ENCODE peak calls at places on chromosomes 6 and 20, in eight cellular contexts. J, E, K, U, W, A, R and C are unnamed samples. For H3K36me3, the result is how much of the 10 kb centered on the place peaks cover.

GRCh38 chr20:34362502-34363061 is 491 bp upstream of the ITCH start:
- DNase-seq in J (no peak), R (no peak), E (no peak), W (no peak), K (no peak), A (no peak), U (no peak), C (no peak)

GRCh38 chr6:129633529-129633928 is 76.4 kb downstream of the ARHGAP18 start:
- DNase-seq in J (no peak), R (no peak), W (no peak), A (no peak), U (no peak), E (no peak), K (no peak), C (no peak)

GRCh38 chr6:94278146-94278545 is 858.8 kb upstream of the EPHA7 start:
- DNase-seq in A (no peak), E (no peak), R (no peak), K (no peak), J (no peak), W (no peak), U (no peak), C (no peak)

GRCh38 chr6:134317471-134318131 is at the start of gene SGK1:
- DNase-seq in R (peak), W (no peak), U (peak), J (peak), A (no peak), K (no peak), E (peak), C (no peak)

GRCh38 chr6:30761791-30762429 is 17.6 kb upstream of the IER3 start:
- DNase-seq in R (no peak), W (no peak), E (no peak), J (no peak), K (no peak), U (no peak), A (no peak), C (no peak)

GRCh38 chr20:16761305-16761829 is 13.2 kb downstream of the OTOR start:
- DNase-seq in U (peak), E (peak), W (peak), A (no peak), J (peak), K (no peak), R (peak), C (peak)

GRCh38 chr20:58818585-58819285 is 32.0 kb downstream of the GNAS-AS1 start:
- DNase-seq in K (no peak), A (no peak), E (no peak), U (peak), R (no peak), W (no peak), J (peak), C (peak)

GRCh38 chr20:58310291-58310782 is 822 bp downstream of the RAB22A start:
- DNase-seq in A (no peak), J (peak), U (peak), K (no peak), W (no peak), R (peak), E (no peak), C (no peak)

GRCh38 chr6:24357336-24358218 is at the start of gene DCDC2:
- DNase-seq in K (peak), J (no peak), E (no peak), A (no peak), U (peak), W (peak), R (peak), C (peak)

GRCh38 chr6:97524846-97525245 is 241.8 kb upstream of the MMS22L start:
- DNase-seq in W (no peak), K (no peak), R (peak), E (no peak), A (no peak), U (peak), J (no peak), C (no peak)

GRCh38 chr6:64890609-64891008 is 816.4 kb downstream of the EYS start:
- DNase-seq in E (no peak), R (no peak), J (peak), U (no peak), K (no peak), A (no peak), W (no peak), C (no peak)

GRCh38 chr6:46220351-46221220 is 49.8 kb upstream of the ENPP5 start:
- DNase-seq in U (no peak), A (no peak), W (no peak), E (no peak), J (no peak), K (no peak), R (no peak), C (no peak)

GRCh38 chr6:33813960-33814662 is 10.3 kb upstream of the MLN start:
- DNase-seq in U (no peak), J (no peak), W (no peak), K (peak), R (no peak), E (no peak), A (no peak), C (no peak)

GRCh38 chr6:24307881-24308280 is 50.0 kb downstream of the DCDC2 start:
- DNase-seq in E (no peak), K (no peak), U (no peak), W (no peak), R (no peak), J (no peak), A (no peak), C (no peak)

GRCh38 chr20:54199721-54200176 is 8.1 kb upstream of the PFDN4 start:
- DNase-seq in W (peak), E (peak), A (peak), R (peak), K (peak), J (peak), U (peak), C (no peak)

GRCh38 chr6:11815231-11815630 is 36.6 kb upstream of the ADTRP start:
- DNase-seq in W (no peak), U (no peak), R (no peak), A (no peak), J (peak), K (no peak), E (no peak), C (peak)

GRCh38 chr20:53847843-53848185 is 222.6 kb downstream of the BCAS1 start:
- DNase-seq in R (no peak), U (no peak), W (no peak), E (no peak), A (no peak), K (no peak), J (no peak), C (no peak)

GRCh38 chr20:64191002-64191401 is 26.8 kb downstream of the MYT1 start:
- DNase-seq in J (no peak), W (no peak), A (no peak), K (no peak), E (no peak), U (no peak), R (no peak), C (no peak)

GRCh38 chr20:53208110-53208908 is 236.2 kb downstream of the TSHZ2 start:
- DNase-seq in A (no peak), U (no peak), E (no peak), R (peak), K (no peak), W (no peak), J (no peak), C (no peak)

GRCh38 chr6:17703256-17703694 is 3.5 kb downstream of the NUP153 start:
- DNase-seq in U (peak), E (peak), J (peak), K (no peak), A (no peak), W (no peak), R (no peak), C (no peak)

GRCh38 chr6:37913210-37913609 is 93.7 kb downstream of the ZFAND3 start:
- DNase-seq in W (no peak), J (peak), E (no peak), K (no peak), U (peak), R (no peak), A (no peak), C (no peak)

GRCh38 chr6:90355965-90356364 is 59.3 kb upstream of the BACH2 start:
- DNase-seq in E (no peak), W (no peak), R (peak), A (no peak), U (no peak), J (no peak), K (no peak), C (no peak)

GRCh38 chr6:107728564-107728897 is 95.6 kb downstream of the SCML4 start:
- DNase-seq in A (no peak), U (no peak), R (no peak), J (no peak), W (no peak), K (no peak), E (no peak), C (no peak)

GRCh38 chr20:4038047-4038459 is 22.7 kb upstream of the RNF24 start:
- DNase-seq in U (peak), E (no peak), A (no peak), K (peak), R (peak), W (peak), J (peak), C (no peak)

GRCh38 chr20:49894073-49894470 is 21.3 kb downstream of the SPATA2 start:
- DNase-seq in W (no peak), E (no peak), K (no peak), J (no peak), R (no peak), U (no peak), A (no peak), C (no peak)

GRCh38 chr20:63085087-63085861 is 78.5 kb upstream of the BHLHE23 start:
- DNase-seq in E (no peak), A (no peak), R (no peak), K (peak), J (no peak), W (no peak), U (no peak), C (no peak)

GRCh38 chr6:139540276-139540675 is 165.8 kb upstream of the CITED2 start:
- DNase-seq in A (no peak), J (peak), K (no peak), R (no peak), E (no peak), W (peak), U (peak), C (no peak)

GRCh38 chr20:60424267-60424904 is 466.2 kb downstream of the CDH26 start:
- DNase-seq in U (no peak), A (no peak), K (no peak), R (no peak), W (no peak), J (peak), E (no peak), C (no peak)

GRCh38 chr6:37160922-37161778 is 8.8 kb upstream of the PIM1 start:
- DNase-seq in W (no peak), R (no peak), U (no peak), J (peak), A (no peak), K (no peak), E (no peak), C (no peak)

DNA sequence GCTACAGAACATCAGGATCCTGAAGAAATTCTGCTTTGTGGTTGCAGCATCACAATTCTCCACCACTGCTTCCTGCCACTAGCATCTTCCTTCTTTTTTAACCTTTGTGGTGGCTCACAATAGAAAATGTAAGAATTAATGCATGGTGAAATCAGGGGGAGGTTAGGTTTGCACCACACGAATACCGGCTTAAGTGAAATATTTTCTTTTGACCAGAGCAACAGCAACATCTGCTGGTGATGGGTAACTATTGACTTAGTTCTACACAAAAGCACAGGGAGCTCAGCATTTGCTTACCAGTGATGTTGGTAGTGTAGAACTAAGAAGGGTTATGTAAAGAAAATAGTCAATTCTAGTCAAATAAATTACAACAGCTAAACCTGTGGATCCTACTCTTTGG is 280.5 kb downstream of the SYNE1 start:
- DNase-seq in R (peak), E (no peak), W (no peak), K (no peak), J (peak), A (no peak), U (peak), C (no peak)
- TF ChIP-seq CTCF in R (peak), E (peak), W (no peak), K (no peak), J (peak), A (no peak), U (peak), C (peak)

GRCh38 chr6:16318953-16319720 is 80.8 kb downstream of the GMPR start:
- DNase-seq in A (no peak), K (no peak), W (no peak), U (no peak), J (no peak), R (no peak), E (no peak), C (no peak)

GRCh38 chr6:16321341-16321710 is 82.9 kb downstream of the GMPR start:
- DNase-seq in W (no peak), E (no peak), A (no peak), K (no peak), U (no peak), J (no peak), R (no peak), C (no peak)

GRCh38 chr6:16321826-16322225 is 83.4 kb downstream of the GMPR start:
- DNase-seq in R (no peak), J (no peak), E (no peak), W (no peak), A (no peak), U (no peak), K (no peak), C (no peak)

GRCh38 chr6:16319813-16320532 is 81.6 kb downstream of the GMPR start:
- DNase-seq in K (no peak), A (no peak), U (peak), R (no peak), E (peak), W (peak), J (peak), C (peak)

DNA sequence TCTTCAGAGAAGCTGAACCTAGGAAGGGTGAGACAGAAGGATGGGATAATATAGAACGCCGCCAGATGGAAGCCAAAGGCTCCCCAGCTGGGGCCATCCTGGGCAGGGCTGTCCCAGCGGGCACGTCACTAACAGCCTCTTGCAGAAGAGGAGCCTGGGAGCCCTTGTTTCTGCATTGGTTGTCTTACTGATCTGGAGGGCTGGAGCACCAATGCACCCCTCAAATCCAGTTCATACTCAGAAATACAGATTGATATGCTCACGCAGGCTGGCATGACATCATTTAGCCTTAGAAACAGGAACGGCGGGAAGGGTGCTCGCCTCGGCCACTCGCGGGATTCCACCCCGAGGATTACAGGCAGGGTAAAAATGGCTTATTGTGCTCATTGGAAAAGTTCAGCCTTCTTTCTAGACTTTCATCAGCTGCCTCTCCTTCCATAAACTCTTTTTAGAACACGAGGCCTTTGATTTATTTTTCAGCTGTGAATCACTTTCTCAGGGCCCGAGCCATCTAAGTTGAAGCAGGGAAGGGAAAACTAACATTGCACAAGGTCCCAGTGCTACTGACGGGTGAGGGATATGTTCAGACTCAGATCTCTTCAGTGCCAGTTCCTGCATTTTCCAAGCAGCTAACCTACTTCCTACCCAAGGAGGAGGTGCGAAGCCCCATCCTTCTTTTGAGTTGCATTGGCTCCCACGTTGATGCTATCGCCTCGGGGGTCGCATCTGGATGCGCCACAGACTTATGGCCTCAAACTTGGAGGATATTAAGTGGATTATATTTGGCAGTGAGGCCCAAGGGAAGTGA is 82.3 kb downstream of the GMPR start:
- DNase-seq in R (no peak), U (no peak), W (no peak), E (peak), J (peak), K (no peak), A (no peak), C (no peak)
- H3K4me3 ChIP-seq in R (no peak), U (no peak), W (no peak), E (no peak), J (no peak), K (no peak), A (peak), C (no peak)

DNA sequence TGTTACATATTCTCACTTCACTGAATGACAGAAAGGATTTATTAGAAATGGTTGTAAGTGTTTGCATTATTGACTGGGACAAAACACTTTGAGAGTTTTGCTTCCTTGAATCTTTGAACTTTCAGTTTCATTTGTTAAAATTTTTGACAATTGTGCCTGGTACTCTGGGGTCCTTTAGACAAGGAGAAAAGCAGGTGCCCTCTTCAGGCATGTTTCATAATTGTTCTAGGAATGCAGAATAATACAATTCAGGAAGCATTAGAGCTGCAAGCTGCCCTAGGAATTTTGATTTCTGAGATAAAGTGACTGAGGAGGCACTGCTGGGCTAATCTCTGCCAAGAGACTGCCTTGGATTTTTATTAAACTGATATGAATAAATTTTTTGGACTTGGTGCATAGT is 49.7 kb downstream of the TOP1 start:
- DNase-seq in K (no peak), J (peak), U (peak), R (peak), A (no peak), E (no peak), W (no peak), C (no peak)
- H3K36me3 ChIP-seq in K (under half), J (under half), U (under half), R (under half), A (under half), E (under half), W (under half), C (under half)

GRCh38 chr20:43846516-43846905 is 68.1 kb upstream of the TOX2 start:
- DNase-seq in E (no peak), A (peak), R (no peak), K (no peak), W (no peak), J (no peak), U (no peak), C (no peak)

GRCh38 chr20:43844778-43845614 is 69.7 kb upstream of the TOX2 start:
- DNase-seq in A (peak), R (no peak), W (no peak), J (peak), K (no peak), E (no peak), U (peak), C (peak)

GRCh38 chr20:43853918-43854317 is 60.7 kb upstream of the TOX2 start:
- DNase-seq in J (no peak), K (no peak), E (no peak), W (no peak), R (no peak), U (no peak), A (peak), C (no peak)

GRCh38 chr20:43853174-43853803 is 61.4 kb upstream of the TOX2 start:
- DNase-seq in A (peak), E (no peak), W (no peak), R (no peak), K (no peak), J (peak), U (peak), C (no peak)

DNA sequence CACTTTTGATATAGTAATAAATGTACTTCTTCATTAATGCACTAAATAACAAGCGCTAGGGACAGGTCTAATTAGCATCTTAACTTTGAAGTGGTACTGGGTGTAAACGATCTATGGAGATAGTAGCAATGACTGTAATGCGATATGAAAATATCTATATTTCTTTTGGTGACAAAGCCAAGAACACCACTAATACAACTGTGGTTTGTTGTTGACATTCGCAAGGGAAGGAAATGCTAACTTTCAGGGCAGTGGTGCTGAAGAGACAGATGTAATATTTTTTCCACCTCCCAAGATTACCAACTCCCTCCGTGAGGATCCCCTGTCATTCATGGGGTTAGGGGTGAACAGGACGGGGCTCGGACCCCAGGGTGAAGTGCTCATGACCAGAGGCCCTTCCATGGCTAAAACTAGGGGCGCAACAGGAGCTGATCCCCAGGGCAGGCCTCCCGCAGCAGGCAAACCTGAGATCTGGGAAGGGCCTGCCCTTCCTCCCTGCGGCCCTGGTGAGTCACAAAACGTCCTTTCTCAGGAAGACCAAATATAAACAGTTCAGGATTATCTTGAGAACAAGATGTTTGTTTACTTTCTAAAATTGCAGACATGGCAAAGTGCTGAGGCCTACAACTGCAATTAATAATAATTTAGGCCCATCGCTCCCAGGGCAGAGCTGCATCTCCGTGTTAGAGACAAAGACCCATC is 65.0 kb upstream of the TOX2 start:
- DNase-seq in R (no peak), U (peak), A (peak), E (no peak), J (peak), W (no peak), K (no peak), C (no peak)
- TF ChIP-seq CTCF in R (no peak), U (no peak), A (no peak), E (no peak), J (no peak), W (no peak), K (no peak), C (no peak)

GRCh38 chr20:32018269-32019155 is 8.3 kb downstream of the CCM2L start:
- DNase-seq in E (peak), U (peak), A (no peak), R (peak), J (no peak), K (peak), W (peak), C (no peak)
- H3K4me3 ChIP-seq in E (peak), U (peak), A (peak), R (peak), J (no peak), K (no peak), W (peak), C (peak)

GRCh38 chr6:166500246-166500645 is 86.2 kb downstream of the RAMACL start:
- DNase-seq in U (no peak), K (no peak), W (no peak), J (no peak), A (no peak), E (no peak), R (no peak), C (no peak)

GRCh38 chr6:166502453-166502852 is 84.0 kb downstream of the RAMACL start:
- DNase-seq in U (no peak), A (no peak), R (no peak), K (no peak), W (no peak), E (peak), J (no peak), C (no peak)

GRCh38 chr6:166499350-166500163 is 86.9 kb downstream of the RAMACL start:
- DNase-seq in J (no peak), E (no peak), R (no peak), A (no peak), W (no peak), K (no peak), U (no peak), C (no peak)

GRCh38 chr6:166503167-166503744 is 83.2 kb downstream of the RAMACL start:
- DNase-seq in R (no peak), U (no peak), K (no peak), E (no peak), J (no peak), W (no peak), A (no peak), C (no peak)

GRCh38 chr6:166501246-166501645 is 85.2 kb downstream of the RAMACL start:
- DNase-seq in J (no peak), W (no peak), E (no peak), U (no peak), K (no peak), A (no peak), R (no peak), C (no peak)
- H3K36me3 ChIP-seq in J (half or more), W (under half), E (under half), U (under half), K (under half), A (under half), R (under half), C (under half)

GRCh38 chr6:50899306-50899840 is 80.7 kb downstream of the TFAP2B start:
- DNase-seq in A (no peak), W (no peak), K (no peak), U (peak), J (peak), E (no peak), R (no peak), C (no peak)
- TF ChIP-seq CTCF in A (no peak), W (no peak), K (no peak), U (no peak), J (no peak), E (no peak), R (no peak), C (no peak)